ENCODE peak calls at places on chromosomes 1 and 21, in four cellular contexts. C is coronary artery, I is KBM-7, G is GM10248. X is an unnamed sample.

GRCh38 chr1:42981406-42981805 is 22.7 kb upstream of the SLC2A1 start:
- DNase-seq in G (no peak), C (no peak), I (no peak), X (no peak)

GRCh38 chr1:154951901-154952657 is 3.8 kb downstream of the PBXIP1 start:
- DNase-seq in G (peak), C (no peak), I (no peak), X (no peak)

GRCh38 chr21:29018540-29018939 is 609 bp downstream of the RWDD2B start:
- DNase-seq in I (peak), G (no peak), C (no peak), X (no peak)

GRCh38 chr1:245041058-245041698 is 113.6 kb upstream of the KIF26B start:
- DNase-seq in C (no peak), G (no peak), I (no peak), X (no peak)

GRCh38 chr1:109250454-109251276 is 1.3 kb downstream of the CELSR2 start:
- DNase-seq in G (no peak), C (peak), I (no peak), X (no peak)

GRCh38 chr1:243818978-243819377 is 31.1 kb downstream of the AKT3 start:
- DNase-seq in C (no peak), G (no peak), I (no peak), X (no peak)

GRCh38 chr1:71080178-71080781 is 555 bp downstream of the ZRANB2 start:
- DNase-seq in C (no peak), G (peak), I (peak), X (no peak)

GRCh38 chr1:118337346-118337745 is 152.3 kb upstream of the SPAG17 start:
- DNase-seq in I (no peak), G (no peak), C (no peak), X (no peak)

GRCh38 chr1:199665371-199665770 is 362.1 kb upstream of the NR5A2 start:
- DNase-seq in G (no peak), I (no peak), C (no peak), X (no peak)

GRCh38 chr1:112866151-112866550 is 89.8 kb downstream of the SLC16A1 start:
- DNase-seq in I (no peak), G (no peak), C (no peak), X (no peak)

GRCh38 chr1:43600033-43601020 is 49.6 kb upstream of the KDM4A start:
- DNase-seq in G (no peak), I (no peak), C (no peak), X (no peak)

GRCh38 chr1:97621955-97622354 is 298.9 kb downstream of the DPYD start:
- DNase-seq in I (no peak), G (no peak), C (no peak), X (no peak)

GRCh38 chr1:22174446-22174845 is 31.5 kb upstream of the WNT4 start:
- DNase-seq in C (no peak), G (no peak), I (no peak), X (no peak)

GRCh38 chr21:26448751-26449150 is 124.3 kb downstream of the CYYR1 start:
- DNase-seq in C (no peak), I (no peak), G (no peak), X (no peak)

GRCh38 chr21:43574741-43575465 is 84.4 kb downstream of the HSF2BP start:
- DNase-seq in C (no peak), I (peak), G (no peak), X (no peak)

GRCh38 chr1:156709743-156710489 is 4.5 kb upstream of the CRABP2 start:
- DNase-seq in I (no peak), G (no peak), C (peak), X (no peak)

GRCh38 chr1:21834094-21834493 is 22.0 kb downstream of the LDLRAD2 start:
- DNase-seq in I (peak), C (no peak), G (no peak), X (no peak)

GRCh38 chr1:72100766-72101165 is 181.6 kb downstream of the NEGR1 start:
- DNase-seq in I (peak), C (no peak), G (no peak), X (no peak)

GRCh38 chr1:43440358-43440757 is 13.4 kb downstream of the HYI start:
- DNase-seq in G (no peak), I (no peak), C (peak), X (no peak)

GRCh38 chr1:159204071-159204790 is 444 bp upstream of the ACKR1 start:
- DNase-seq in I (no peak), G (no peak), C (no peak), X (no peak)

X was measured in activated gamma-delta T cell treated with anti-CD3 and anti-CD28 coated beads, Interleukin-2, amount 50 U/mL, for 16 hours.